ENCODE peak calls at places on chromosomes 12 and 14, in four cellular contexts. F, S, J and G are unnamed samples.

GRCh38 chr12:22518998-22519397 is 25.3 kb downstream of the C2CD5 start:
- DNase-seq in F (no peak), S (no peak), J (no peak), G (no peak)

GRCh38 chr12:34397591-34398365 is 375.5 kb downstream of the ALG10 start:
- DNase-seq in F (no peak), S (peak; percentile 1), J (no peak), G (no peak)

GRCh38 chr14:105472496-105472991 is 2.1 kb upstream of the CRIP2 start:
- DNase-seq in F (no peak), S (no peak), J (no peak), G (no peak)

GRCh38 chr12:76871082-76871481 is 7.7 kb downstream of the CSRP2 start:
- DNase-seq in F (no peak), S (peak; percentile 84), J (no peak), G (no peak)

GRCh38 chr14:94373708-94374107 is 14.7 kb downstream of the SERPINA1 start:
- DNase-seq in F (no peak), S (no peak), J (no peak), G (no peak)

GRCh38 chr12:21989819-21990412 is 48.7 kb upstream of the ABCC9 start:
- DNase-seq in F (peak; percentile 1), S (no peak), J (no peak), G (no peak)

GRCh38 chr12:84507914-84508313 is 404.7 kb downstream of the SLC6A15 start:
- DNase-seq in F (no peak), S (no peak), J (no peak), G (no peak)

GRCh38 chr12:104376650-104377506 is 73.3 kb downstream of the EID3 start:
- DNase-seq in F (no peak), S (no peak), J (no peak), G (no peak)

GRCh38 chr14:93105362-93105761 is 10.4 kb downstream of the ITPK1 start:
- DNase-seq in F (no peak), S (no peak), J (no peak), G (no peak)

GRCh38 chr12:39804479-39805241 is 185.1 kb upstream of the ABCD2 start:
- DNase-seq in F (no peak), S (no peak), J (no peak), G (no peak)

GRCh38 chr14:85010186-85010585 is 519.8 kb upstream of the FLRT2 start:
- DNase-seq in F (no peak), S (no peak), J (no peak), G (no peak)

GRCh38 chr12:124422142-124422569 is 127.3 kb downstream of the RFLNA start:
- DNase-seq in F (no peak), S (peak; percentile 82), J (no peak), G (no peak)

GRCh38 chr12:106251636-106252035 is 3.8 kb upstream of the CKAP4 start:
- DNase-seq in F (no peak), S (no peak), J (no peak), G (no peak)

GRCh38 chr14:22599349-22599748 is 1.2 kb downstream of the ABHD4 start:
- DNase-seq in F (no peak), S (no peak), J (no peak), G (no peak)

GRCh38 chr14:62682208-62682607 is 363.1 kb downstream of the KCNH5 start:
- DNase-seq in F (no peak), S (no peak), J (no peak), G (no peak)

GRCh38 chr12:111396726-111397445 is 8.8 kb upstream of the SH2B3 start:
- DNase-seq in F (peak; percentile 61), S (peak; percentile 86), J (no peak), G (peak; percentile 89)

GRCh38 chr12:67483871-67484554 is 164.5 kb upstream of the DYRK2 start:
- DNase-seq in F (no peak), S (no peak), J (peak; percentile 19), G (no peak)

GRCh38 chr14:103319422-103319821 is 14.6 kb upstream of the EIF5 start:
- DNase-seq in F (no peak), S (no peak), J (peak; percentile 33), G (no peak)

GRCh38 chr14:74478996-74479635 is 14.0 kb downstream of the NPC2 start:
- DNase-seq in F (peak; percentile 13), S (no peak), J (no peak), G (no peak)

GRCh38 chr14:91947196-91948184 is at the start of gene FBLN5:
- DNase-seq in F (no peak), S (peak; percentile 55), J (no peak), G (peak; percentile 58)

GRCh38 chr12:50689437-50689836 is 74.5 kb upstream of the ATF1 start:
- DNase-seq in F (no peak), S (no peak), J (no peak), G (no peak)

GRCh38 chr12:101498252-101498651 is 23.1 kb downstream of the SPIC start:
- DNase-seq in F (no peak), S (no peak), J (no peak), G (no peak)

GRCh38 chr14:90808759-90809529 is 7.3 kb downstream of the TTC7B start:
- DNase-seq in F (no peak), S (peak; percentile 61), J (no peak), G (no peak)

GRCh38 chr12:53152390-53152789 is 28.1 kb upstream of the ZNF740 start:
- DNase-seq in F (no peak), S (no peak), J (no peak), G (no peak)

GRCh38 chr12:75260316-75260715 is 50.7 kb upstream of the KCNC2 start:
- DNase-seq in F (no peak), S (no peak), J (no peak), G (no peak)

GRCh38 chr12:12376636-12377448 is 20.0 kb downstream of the BORCS5 start:
- DNase-seq in F (peak; percentile 81), S (peak; percentile 23), J (peak; percentile 55), G (no peak)

GRCh38 chr12:104805186-104805585 is 152.9 kb downstream of the SLC41A2 start:
- DNase-seq in F (no peak), S (no peak), J (no peak), G (no peak)

GRCh38 chr14:101289230-101289690 is 272.0 kb upstream of the DIO3 start:
- DNase-seq in F (peak; percentile 99), S (no peak), J (no peak), G (no peak)

GRCh38 chr12:131379758-131380157 is 331.1 kb upstream of the SFSWAP start:
- DNase-seq in F (no peak), S (no peak), J (no peak), G (no peak)

GRCh38 chr12:108814462-108815211 is 42.7 kb downstream of the SSH1 start:
- DNase-seq in F (no peak), S (no peak), J (no peak), G (no peak)

GRCh38 chr12:49345840-49346658 is 639 bp upstream of the DNAJC22 start:
- DNase-seq in F (no peak), S (peak; percentile 47), J (no peak), G (peak; percentile 64)

GRCh38 chr12:52527121-52527800 is 7.1 kb upstream of the KRT5 start:
- DNase-seq in F (no peak), S (no peak), J (no peak), G (no peak)

GRCh38 chr12:127881371-127882140 is 385.4 kb upstream of the TMEM132C start:
- DNase-seq in F (no peak), S (no peak), J (no peak), G (no peak)

GRCh38 chr12:12859690-12860089 is 31.7 kb upstream of the GPRC5A start:
- DNase-seq in F (no peak), S (no peak), J (no peak), G (no peak)

GRCh38 chr14:76307786-76308780 is 67.9 kb upstream of the ESRRB start:
- DNase-seq in F (no peak), S (no peak), J (no peak), G (no peak)
- TF ChIP-seq CREM in F (no peak), S (no peak), J (no peak), G (no peak)

GRCh38 chr12:41532072-41532471 is 344.0 kb downstream of the PDZRN4 start:
- DNase-seq in F (no peak), S (no peak), J (no peak), G (no peak)
- TF ChIP-seq CREM in F (no peak), S (no peak), J (no peak), G (no peak)

DNA sequence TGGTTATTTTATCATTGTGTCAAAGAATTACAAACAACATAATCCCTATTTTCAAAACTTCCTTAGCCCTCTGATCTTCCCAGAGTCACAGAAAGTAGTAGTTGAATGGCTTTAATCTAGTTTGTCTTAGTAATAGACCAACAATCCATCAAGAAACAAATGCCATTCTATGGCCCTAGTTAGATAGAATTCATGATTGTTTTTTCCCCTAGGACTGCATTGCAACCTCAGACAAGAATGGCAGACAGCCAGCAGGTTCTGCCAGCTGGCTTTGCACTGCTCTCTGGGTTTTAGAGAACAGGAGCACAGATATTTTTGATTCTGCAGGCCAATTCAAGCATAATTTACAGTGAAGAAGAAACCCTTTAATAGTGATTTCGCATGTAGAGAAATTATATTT is 33.8 kb downstream of the SYT1 start:
- DNase-seq in F (no peak), S (no peak), J (no peak), G (no peak)
- TF ChIP-seq CREM in F (no peak), S (no peak), J (no peak), G (no peak)

DNA sequence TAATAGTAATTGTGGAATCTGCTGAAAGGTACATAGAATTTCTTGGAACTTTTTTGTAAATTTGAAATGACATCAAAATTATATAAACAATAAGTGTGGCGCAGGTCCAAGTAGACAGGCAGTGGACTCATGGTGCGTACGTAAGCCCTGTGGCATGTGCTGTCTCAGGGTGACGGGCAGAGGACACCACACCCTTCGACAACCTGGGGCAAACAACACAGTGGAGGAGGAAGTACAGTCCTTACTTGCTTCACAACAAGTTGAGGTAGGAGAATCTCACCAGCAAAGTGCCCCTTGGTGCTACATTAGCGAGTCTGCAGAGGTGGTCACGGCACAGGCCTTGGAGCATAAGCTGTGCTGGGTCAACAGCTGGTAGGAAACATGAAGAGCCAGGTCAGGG is 180.9 kb downstream of the AEBP2 start:
- DNase-seq in F (no peak), S (no peak), J (no peak), G (no peak)
- TF ChIP-seq CREM in F (no peak), S (no peak), J (no peak), G (no peak)